ENCODE peak calls at places on chromosomes 7 and 10, in four cellular contexts. One of them, this sample, is unnamed.

GRCh38 chr10:129531195-129531968 is 64.3 kb downstream of the MGMT start:
- DNase-seq in heart left ventricle: no peak
- DNase-seq in CD8-positive, alpha-beta memory T cell: no peak
- DNase-seq in testis: no peak
- DNase-seq in this sample: no peak

GRCh38 chr10:49398000-49398861 is 2.3 kb upstream of the DRGX start:
- DNase-seq in heart left ventricle: peak; percentile 83
- DNase-seq in CD8-positive, alpha-beta memory T cell: peak; percentile 35
- DNase-seq in testis: peak; percentile 71
- DNase-seq in this sample: no peak

GRCh38 chr7:20561466-20561865 is 54.0 kb upstream of the ABCB5 start:
- DNase-seq in heart left ventricle: no peak
- DNase-seq in CD8-positive, alpha-beta memory T cell: no peak
- DNase-seq in testis: no peak
- DNase-seq in this sample: no peak

GRCh38 chr10:20608503-20608902 is 288.6 kb downstream of the NEBL start:
- DNase-seq in heart left ventricle: no peak
- DNase-seq in CD8-positive, alpha-beta memory T cell: no peak
- DNase-seq in testis: no peak
- DNase-seq in this sample: no peak

GRCh38 chr7:110205899-110206298 is 885.0 kb upstream of the LRRN3 start:
- DNase-seq in heart left ventricle: no peak
- DNase-seq in CD8-positive, alpha-beta memory T cell: no peak
- DNase-seq in testis: no peak
- DNase-seq in this sample: no peak

GRCh38 chr7:34026481-34027225 is 121.3 kb downstream of the BMPER start:
- DNase-seq in heart left ventricle: no peak
- DNase-seq in CD8-positive, alpha-beta memory T cell: no peak
- DNase-seq in testis: no peak
- DNase-seq in this sample: no peak

GRCh38 chr7:81638216-81638615 is 131.6 kb downstream of the HGF start:
- DNase-seq in heart left ventricle: no peak
- DNase-seq in CD8-positive, alpha-beta memory T cell: no peak
- DNase-seq in testis: no peak
- DNase-seq in this sample: no peak

GRCh38 chr7:44769381-44770209 is 20.9 kb downstream of the ZMIZ2 start:
- DNase-seq in heart left ventricle: no peak
- DNase-seq in CD8-positive, alpha-beta memory T cell: peak; percentile 50
- DNase-seq in testis: no peak
- DNase-seq in this sample: no peak

GRCh38 chr10:22629843-22630228 is 84.5 kb downstream of the PIP4K2A start:
- DNase-seq in heart left ventricle: no peak
- DNase-seq in CD8-positive, alpha-beta memory T cell: no peak
- DNase-seq in testis: no peak
- DNase-seq in this sample: no peak

GRCh38 chr7:156735861-156736260 is 95.3 kb downstream of the RNF32 start:
- DNase-seq in heart left ventricle: no peak
- DNase-seq in CD8-positive, alpha-beta memory T cell: no peak
- DNase-seq in testis: no peak
- DNase-seq in this sample: no peak

GRCh38 chr10:89887830-89888229 is 186.4 kb downstream of the KIF20B start:
- DNase-seq in heart left ventricle: no peak
- DNase-seq in CD8-positive, alpha-beta memory T cell: no peak
- DNase-seq in testis: no peak
- DNase-seq in this sample: no peak

GRCh38 chr10:128144547-128144946 is 18.3 kb upstream of the MKI67 start:
- DNase-seq in heart left ventricle: no peak
- DNase-seq in CD8-positive, alpha-beta memory T cell: no peak
- DNase-seq in testis: no peak
- DNase-seq in this sample: no peak

GRCh38 chr10:118670472-118671124 is 75.2 kb upstream of the PRLHR start:
- DNase-seq in heart left ventricle: no peak
- DNase-seq in CD8-positive, alpha-beta memory T cell: no peak
- DNase-seq in testis: no peak
- DNase-seq in this sample: no peak

GRCh38 chr10:103417601-103418000 is 21.2 kb downstream of the PDCD11 start:
- DNase-seq in heart left ventricle: no peak
- DNase-seq in CD8-positive, alpha-beta memory T cell: no peak
- DNase-seq in testis: no peak
- DNase-seq in this sample: no peak

GRCh38 chr10:117552156-117552620 is 9.6 kb downstream of the EMX2 start:
- DNase-seq in heart left ventricle: no peak
- DNase-seq in CD8-positive, alpha-beta memory T cell: no peak
- DNase-seq in testis: no peak
- DNase-seq in this sample: no peak

GRCh38 chr10:91643700-91644099 is 10.8 kb upstream of the PPP1R3C start:
- DNase-seq in heart left ventricle: no peak
- DNase-seq in CD8-positive, alpha-beta memory T cell: no peak
- DNase-seq in testis: no peak
- DNase-seq in this sample: no peak

GRCh38 chr7:46197833-46198540 is 276.9 kb upstream of the IGFBP3 start:
- DNase-seq in heart left ventricle: no peak
- DNase-seq in CD8-positive, alpha-beta memory T cell: no peak
- DNase-seq in testis: no peak
- DNase-seq in this sample: no peak

GRCh38 chr7:81457858-81458522 is 311.9 kb downstream of the HGF start:
- DNase-seq in heart left ventricle: no peak
- DNase-seq in CD8-positive, alpha-beta memory T cell: no peak
- DNase-seq in testis: no peak
- DNase-seq in this sample: no peak

GRCh38 chr7:26147030-26147429 is 5.0 kb upstream of the NFE2L3 start:
- DNase-seq in heart left ventricle: no peak
- DNase-seq in CD8-positive, alpha-beta memory T cell: no peak
- DNase-seq in testis: no peak
- DNase-seq in this sample: no peak

DNA sequence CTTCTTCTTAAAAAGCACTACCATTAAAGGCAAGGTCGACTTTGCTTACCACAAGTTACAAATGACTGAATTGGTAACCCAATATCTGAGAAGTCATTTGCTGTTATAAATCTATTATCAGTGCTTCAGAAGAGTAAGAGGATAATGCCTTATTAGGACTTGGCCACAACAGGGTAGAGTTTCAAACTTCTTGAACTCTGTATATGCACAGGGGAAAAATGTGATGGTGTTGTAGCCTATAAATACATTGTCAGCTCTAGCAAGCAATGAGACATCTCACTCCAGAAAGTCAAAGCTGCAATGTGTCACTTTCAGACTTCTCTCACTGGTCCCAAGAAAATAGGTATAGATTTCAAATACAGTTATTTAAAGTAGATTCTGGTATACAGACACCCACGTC is 9.3 kb downstream of the TFEC start:
- DNase-seq in heart left ventricle: no peak
- DNase-seq in CD8-positive, alpha-beta memory T cell: no peak
- DNase-seq in testis: no peak
- DNase-seq in this sample: no peak
- H3K4me3 ChIP-seq in heart left ventricle: no peak overlapping the region
- H3K4me3 ChIP-seq in CD8-positive, alpha-beta memory T cell: no peak overlapping the region
- H3K4me3 ChIP-seq in testis: no peak overlapping the region
- H3K4me3 ChIP-seq in this sample: no peak overlapping the region

GRCh38 chr10:93476756-93477155 is 5.4 kb downstream of the MYOF start:
- DNase-seq in heart left ventricle: no peak
- DNase-seq in CD8-positive, alpha-beta memory T cell: no peak
- DNase-seq in testis: no peak
- DNase-seq in this sample: no peak

GRCh38 chr10:93485690-93486089 is 3.6 kb upstream of the MYOF start:
- DNase-seq in heart left ventricle: no peak
- DNase-seq in CD8-positive, alpha-beta memory T cell: no peak
- DNase-seq in testis: no peak
- DNase-seq in this sample: no peak

GRCh38 chr10:93481931-93482834 is at the start of gene MYOF:
- DNase-seq in heart left ventricle: peak; percentile 72
- DNase-seq in CD8-positive, alpha-beta memory T cell: peak; percentile 46
- DNase-seq in testis: peak; percentile 53
- DNase-seq in this sample: no peak

GRCh38 chr10:93478873-93479272 is 3.3 kb downstream of the MYOF start:
- DNase-seq in heart left ventricle: no peak
- DNase-seq in CD8-positive, alpha-beta memory T cell: no peak
- DNase-seq in testis: no peak
- DNase-seq in this sample: no peak

DNA sequence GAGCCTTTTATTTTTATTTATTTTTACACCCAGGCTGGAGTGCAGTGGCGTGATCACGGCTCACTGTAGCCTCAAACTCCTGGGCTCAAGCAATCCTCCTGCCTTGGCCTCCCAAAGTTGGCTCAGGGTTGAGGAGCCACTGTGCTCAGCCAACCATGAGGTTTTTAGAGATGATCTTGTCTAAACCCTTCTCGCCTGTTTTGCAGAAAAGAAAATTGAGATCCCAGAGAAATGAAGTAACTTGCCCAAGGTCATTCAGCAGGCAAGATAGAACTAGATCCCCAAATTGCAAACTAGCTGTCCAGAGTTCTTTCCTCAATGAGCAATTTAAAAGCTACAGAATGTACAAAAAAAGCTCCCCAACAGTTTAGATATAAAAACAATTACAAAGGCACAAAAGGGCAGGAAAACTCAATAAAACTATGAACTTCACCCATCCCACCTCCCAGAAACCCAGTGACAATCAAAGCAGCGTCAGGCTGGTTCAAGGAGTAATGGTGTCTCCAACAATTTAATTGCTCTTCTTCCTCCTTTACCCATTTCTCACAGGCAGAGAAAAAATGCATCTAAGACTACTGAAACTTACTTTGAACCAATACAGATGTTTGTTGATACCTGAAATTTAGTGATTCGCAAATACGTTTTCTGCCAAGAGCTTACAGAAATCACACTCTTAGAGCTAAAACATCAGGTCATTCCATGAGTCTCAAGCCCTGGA is 762 bp downstream of the MYOF start:
- DNase-seq in heart left ventricle: no peak
- DNase-seq in CD8-positive, alpha-beta memory T cell: no peak
- DNase-seq in testis: no peak
- DNase-seq in this sample: no peak
- H3K4me3 ChIP-seq in heart left ventricle: peak overlapping the region; percentile 72
- H3K4me3 ChIP-seq in CD8-positive, alpha-beta memory T cell: no peak overlapping the region
- H3K4me3 ChIP-seq in testis: peak overlapping the region; percentile 67
- H3K4me3 ChIP-seq in this sample: peak overlapping the region; percentile 66

GRCh38 chr10:17663450-17663849 is 19.5 kb downstream of the STAM start:
- DNase-seq in heart left ventricle: no peak
- DNase-seq in CD8-positive, alpha-beta memory T cell: no peak
- DNase-seq in testis: no peak
- DNase-seq in this sample: no peak
- H3K4me3 ChIP-seq in heart left ventricle: no peak overlapping the region
- H3K4me3 ChIP-seq in CD8-positive, alpha-beta memory T cell: no peak overlapping the region
- H3K4me3 ChIP-seq in testis: no peak overlapping the region
- H3K4me3 ChIP-seq in this sample: no peak overlapping the region

GRCh38 chr7:155383756-155384491 is 74.0 kb upstream of the EN2 start:
- DNase-seq in heart left ventricle: no peak
- DNase-seq in CD8-positive, alpha-beta memory T cell: no peak
- DNase-seq in testis: no peak
- DNase-seq in this sample: no peak

GRCh38 chr7:155380986-155381851 is 76.7 kb upstream of the EN2 start:
- DNase-seq in heart left ventricle: no peak
- DNase-seq in CD8-positive, alpha-beta memory T cell: no peak
- DNase-seq in testis: no peak
- DNase-seq in this sample: no peak

GRCh38 chr7:155380221-155380861 is 77.6 kb upstream of the EN2 start:
- DNase-seq in heart left ventricle: peak; percentile 83
- DNase-seq in CD8-positive, alpha-beta memory T cell: peak; percentile 25
- DNase-seq in testis: peak; percentile 81
- DNase-seq in this sample: no peak

GRCh38 chr7:155382802-155383171 is 75.1 kb upstream of the EN2 start:
- DNase-seq in heart left ventricle: no peak
- DNase-seq in CD8-positive, alpha-beta memory T cell: no peak
- DNase-seq in testis: no peak
- DNase-seq in this sample: no peak

GRCh38 chr7:155381852-155382801 is 75.8 kb upstream of the EN2 start:
- DNase-seq in heart left ventricle: no peak
- DNase-seq in CD8-positive, alpha-beta memory T cell: no peak
- DNase-seq in testis: no peak
- DNase-seq in this sample: no peak
- H3K4me3 ChIP-seq in heart left ventricle: peak overlapping the region; percentile 37
- H3K4me3 ChIP-seq in CD8-positive, alpha-beta memory T cell: no peak overlapping the region
- H3K4me3 ChIP-seq in testis: peak overlapping the region; percentile 43
- H3K4me3 ChIP-seq in this sample: peak overlapping the region; percentile 54

GRCh38 chr10:54800677-54801480 is at the start of gene PCDH15:
- DNase-seq in heart left ventricle: no peak
- DNase-seq in CD8-positive, alpha-beta memory T cell: no peak
- DNase-seq in testis: peak; percentile 59
- DNase-seq in this sample: no peak
- H3K4me3 ChIP-seq in heart left ventricle: no peak within 1 kb of the TSS
- H3K4me3 ChIP-seq in CD8-positive, alpha-beta memory T cell: no peak within 1 kb of the TSS
- H3K4me3 ChIP-seq in testis: no peak within 1 kb of the TSS
- H3K4me3 ChIP-seq in this sample: no peak within 1 kb of the TSS

GRCh38 chr7:95331004-95331337 is 6.6 kb upstream of the PON1 start:
- DNase-seq in heart left ventricle: no peak
- DNase-seq in CD8-positive, alpha-beta memory T cell: no peak
- DNase-seq in testis: no peak
- DNase-seq in this sample: no peak
- H3K4me3 ChIP-seq in heart left ventricle: peak overlapping the region; percentile 52
- H3K4me3 ChIP-seq in CD8-positive, alpha-beta memory T cell: peak overlapping the region; percentile 31
- H3K4me3 ChIP-seq in testis: no peak overlapping the region
- H3K4me3 ChIP-seq in this sample: peak overlapping the region; percentile 16

GRCh38 chr10:34954142-34954541 is 136.0 kb downstream of the CUL2 start:
- DNase-seq in heart left ventricle: no peak
- DNase-seq in CD8-positive, alpha-beta memory T cell: no peak
- DNase-seq in testis: no peak
- DNase-seq in this sample: peak; percentile 8
- H3K4me3 ChIP-seq in heart left ventricle: no peak overlapping the region
- H3K4me3 ChIP-seq in CD8-positive, alpha-beta memory T cell: no peak overlapping the region
- H3K4me3 ChIP-seq in testis: no peak overlapping the region
- H3K4me3 ChIP-seq in this sample: no peak overlapping the region

GRCh38 chr7:29285861-29286260 is 91.3 kb downstream of the CHN2 start:
- DNase-seq in heart left ventricle: no peak
- DNase-seq in CD8-positive, alpha-beta memory T cell: no peak
- DNase-seq in testis: no peak
- DNase-seq in this sample: no peak
- H3K4me3 ChIP-seq in heart left ventricle: no peak overlapping the region
- H3K4me3 ChIP-seq in CD8-positive, alpha-beta memory T cell: no peak overlapping the region
- H3K4me3 ChIP-seq in testis: no peak overlapping the region
- H3K4me3 ChIP-seq in this sample: no peak overlapping the region

GRCh38 chr7:16916733-16917132 is 35.0 kb upstream of the AGR3 start:
- DNase-seq in heart left ventricle: no peak
- DNase-seq in CD8-positive, alpha-beta memory T cell: no peak
- DNase-seq in testis: no peak
- DNase-seq in this sample: no peak
- H3K4me3 ChIP-seq in heart left ventricle: no peak overlapping the region
- H3K4me3 ChIP-seq in CD8-positive, alpha-beta memory T cell: no peak overlapping the region
- H3K4me3 ChIP-seq in testis: no peak overlapping the region
- H3K4me3 ChIP-seq in this sample: no peak overlapping the region